ENCODE peak calls at places on chromosomes 16 and 17, in seven cellular contexts. Z is lung, R is Peyer's patch, F is astrocyte of the spinal cord, S is stomach, Q is GM13977, H is uterus. W is an unnamed sample.

GRCh38 chr17:10019941-10020403 is 114.9 kb upstream of the RCVRN start:
- DNase-seq in S (no peak), Q (no peak), F (no peak), Z (no peak), H (no peak), R (no peak), W (no peak)

GRCh38 chr17:72301887-72302286 is 181.1 kb downstream of the SOX9 start:
- DNase-seq in F (no peak), S (no peak), Q (no peak), R (no peak), Z (no peak), H (no peak), W (no peak)

GRCh38 chr17:78345791-78346494 is 13.9 kb downstream of the SOCS3 start:
- DNase-seq in R (no peak), H (no peak), Q (no peak), S (no peak), F (no peak), Z (no peak), W (no peak)

GRCh38 chr16:73483076-73483791 is 435.3 kb upstream of the ZFHX3 start:
- DNase-seq in S (no peak), Q (no peak), F (no peak), H (no peak), R (no peak), Z (no peak), W (no peak)

GRCh38 chr17:76598004-76598439 is 12.4 kb upstream of the ST6GALNAC2 start:
- DNase-seq in Z (no peak), F (no peak), Q (no peak), H (no peak), S (no peak), R (no peak), W (no peak)

GRCh38 chr16:67504190-67505021 is 21.1 kb upstream of the AGRP start:
- DNase-seq in F (peak; percentile 40), Q (peak; percentile 64), Z (peak; percentile 51), R (peak; percentile 83), S (no peak), H (no peak), W (no peak)

GRCh38 chr17:74749262-74750038 is 1.0 kb downstream of the NHERF1 start:
- DNase-seq in F (peak; percentile 25), Q (no peak), R (peak; percentile 83), Z (no peak), S (no peak), H (no peak), W (no peak)

GRCh38 chr16:73840710-73841109 is 455.9 kb upstream of the PSMD7 start:
- DNase-seq in F (no peak), Z (no peak), Q (no peak), H (no peak), R (no peak), S (no peak), W (no peak)

GRCh38 chr16:12314786-12315185 is 338.3 kb downstream of the SNX29 start:
- DNase-seq in Z (no peak), S (no peak), R (no peak), F (no peak), H (no peak), Q (no peak), W (peak; percentile 54)

GRCh38 chr17:81889602-81890001 is 1.8 kb downstream of the ALYREF start:
- DNase-seq in S (no peak), Z (no peak), H (no peak), Q (no peak), R (no peak), F (no peak), W (no peak)

GRCh38 chr17:27269201-27269600 is 24.7 kb upstream of the WSB1 start:
- DNase-seq in F (no peak), Z (no peak), H (no peak), S (no peak), R (no peak), Q (no peak), W (no peak)

GRCh38 chr17:64499805-64500486 is 3.1 kb upstream of the POLG2 start:
- DNase-seq in F (no peak), S (no peak), R (no peak), Z (no peak), H (no peak), Q (no peak), W (no peak)

GRCh38 chr16:16905850-16906249 is 526.9 kb downstream of the NPIPA7 start:
- DNase-seq in Z (no peak), R (no peak), H (no peak), F (no peak), S (no peak), Q (no peak), W (no peak)

GRCh38 chr16:47705268-47705667 is 244.1 kb downstream of the PHKB start:
- DNase-seq in F (no peak), Q (no peak), H (no peak), S (no peak), Z (no peak), R (no peak), W (no peak)

GRCh38 chr17:77542551-77543490 is 402.1 kb downstream of the SEC14L1 start:
- DNase-seq in S (peak; percentile 75), Z (peak; percentile 77), F (peak; percentile 80), Q (peak; percentile 82), H (peak; percentile 86), R (peak; percentile 88), W (peak; percentile 72)

GRCh38 chr17:74773871-74774286 is 2.3 kb downstream of the NAT9 start:
- DNase-seq in Z (no peak), Q (no peak), R (no peak), S (no peak), H (no peak), F (peak; percentile 45), W (peak; percentile 61)

GRCh38 chr16:4273858-4274291 is 1.1 kb upstream of the TFAP4 start:
- DNase-seq in R (peak; percentile 70), Z (peak; percentile 60), S (peak; percentile 62), F (no peak), Q (peak; percentile 80), H (peak; percentile 61), W (peak; percentile 19)
- TF ChIP-seq CTCF in R (peak; percentile 58), Z (no peak), S (no peak), F (peak; percentile 39), Q (peak; percentile 54), H (peak; percentile 7), W (peak; percentile 64)

GRCh38 chr16:78461496-78461938 is 362.1 kb downstream of the WWOX start:
- DNase-seq in R (no peak), H (no peak), Q (no peak), Z (no peak), F (peak; percentile 36), S (no peak), W (no peak)

GRCh38 chr16:78460428-78460827 is 361.0 kb downstream of the WWOX start:
- DNase-seq in S (no peak), H (no peak), Q (no peak), Z (no peak), F (peak; percentile 13), R (no peak), W (no peak)

GRCh38 chr16:78455861-78456260 is 356.4 kb downstream of the WWOX start:
- DNase-seq in Z (no peak), S (peak; percentile 53), Q (no peak), F (no peak), R (no peak), H (no peak), W (no peak)

GRCh38 chr16:78461087-78461486 is 361.6 kb downstream of the WWOX start:
- DNase-seq in S (no peak), R (no peak), H (no peak), Q (no peak), F (no peak), Z (no peak), W (no peak)

GRCh38 chr16:78458588-78458987 is 359.1 kb downstream of the WWOX start:
- DNase-seq in H (no peak), Q (no peak), Z (no peak), S (no peak), F (no peak), R (no peak), W (no peak)
- TF ChIP-seq CTCF in H (no peak), Q (no peak), Z (no peak), S (no peak), F (no peak), R (no peak), W (no peak)

DNA sequence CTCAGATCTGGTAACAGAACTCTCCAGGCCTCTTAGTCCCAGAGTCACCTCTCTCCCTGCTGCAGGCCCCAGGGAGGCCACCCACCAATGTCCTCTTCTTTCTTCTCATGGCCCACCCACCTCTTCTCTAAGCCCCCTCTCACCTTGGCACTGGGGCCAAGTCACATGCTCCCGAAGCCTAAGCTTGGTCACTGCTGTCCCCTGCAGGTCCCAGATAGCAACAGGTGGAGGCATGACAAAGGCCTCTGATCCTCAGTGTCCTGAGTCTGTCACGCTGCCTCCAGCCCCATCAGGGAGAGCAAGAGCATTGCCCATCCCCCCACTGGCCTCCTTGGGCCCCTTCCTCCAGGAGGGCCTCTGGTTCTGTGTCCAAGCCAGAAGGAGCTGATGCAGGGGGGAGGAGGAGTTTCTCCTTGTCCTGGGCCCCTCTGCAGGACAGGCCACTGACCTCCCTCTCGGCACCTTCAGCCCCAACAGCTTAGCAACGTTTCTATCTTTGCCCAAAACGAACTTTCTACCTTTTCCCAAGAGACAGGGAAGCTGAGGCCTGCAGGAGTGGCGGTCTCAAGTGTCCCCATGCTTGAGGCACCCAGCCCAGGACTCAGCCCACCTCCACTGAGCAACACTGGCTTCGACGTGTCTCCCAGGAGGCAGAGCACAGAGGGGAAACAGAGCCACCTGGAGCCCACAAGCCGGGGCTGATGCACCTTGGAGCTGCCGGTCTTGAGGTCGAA is 8.6 kb downstream of the P2RX1 start:
- DNase-seq in Q (no peak), Z (no peak), S (no peak), H (no peak), F (no peak), R (no peak), W (no peak)
- TF ChIP-seq CTCF in Q (peak; percentile 46), Z (peak; percentile 14), S (no peak), H (no peak), F (peak; percentile 33), R (peak; percentile 57), W (peak; percentile 35)

GRCh38 chr17:17721140-17721668 is 39.9 kb downstream of the RAI1 start:
- DNase-seq in Q (no peak), R (no peak), S (no peak), Z (no peak), F (no peak), H (no peak), W (no peak)

GRCh38 chr17:17719199-17719940 is 38.1 kb downstream of the RAI1 start:
- DNase-seq in H (no peak), Q (no peak), R (no peak), F (no peak), S (no peak), Z (no peak), W (no peak)

GRCh38 chr17:17722081-17722905 is 41.0 kb downstream of the RAI1 start:
- DNase-seq in S (no peak), H (no peak), Z (no peak), Q (peak; percentile 49), F (no peak), R (no peak), W (peak; percentile 31)

GRCh38 chr17:17718251-17718650 is 37.0 kb downstream of the RAI1 start:
- DNase-seq in S (no peak), F (no peak), Q (no peak), Z (no peak), R (no peak), H (no peak), W (no peak)

DNA sequence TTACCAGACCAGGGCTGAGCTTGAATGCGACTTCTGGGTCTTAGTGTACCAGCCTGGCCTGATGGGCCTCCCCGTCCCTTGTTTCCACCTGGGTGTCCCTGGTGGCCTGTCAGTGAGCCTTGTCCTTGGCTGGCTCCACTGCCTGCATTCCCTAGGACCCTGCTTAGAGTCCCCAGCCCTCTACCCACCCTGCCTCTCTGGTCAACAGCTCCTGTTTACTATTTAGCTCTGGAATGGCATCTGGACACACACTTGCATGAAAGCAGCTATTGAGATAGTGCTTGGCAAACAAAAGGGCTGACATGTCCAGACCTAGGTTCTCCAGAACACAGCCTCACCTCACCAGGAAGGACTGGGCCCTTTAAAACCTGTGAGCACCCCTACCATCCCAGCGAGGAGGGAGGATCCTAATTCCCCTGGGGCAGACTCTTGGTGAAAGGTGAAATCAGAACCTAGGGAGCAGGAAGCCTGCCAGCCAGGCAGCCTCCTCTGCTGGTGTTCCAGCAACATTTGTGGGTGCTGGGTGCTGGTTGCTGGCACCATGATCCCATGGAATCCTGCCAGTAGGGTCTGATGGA is 38.8 kb downstream of the RAI1 start:
- DNase-seq in H (no peak), Q (no peak), F (no peak), S (no peak), Z (no peak), R (no peak), W (no peak)
- TF ChIP-seq CTCF in H (no peak), Q (no peak), F (no peak), S (no peak), Z (no peak), R (no peak), W (no peak)

W was measured in HFFc6.